ENCODE peak calls at places on chromosomes 5 and 9, in seven cellular contexts. Z is MM.1S, X is PC-3, T is GM23248, W is H9, A is mesenchymal stem cell, V is HepG2. Y is an unnamed sample.

GRCh38 chr9:127311239-127311741 is 46.7 kb downstream of the GARNL3 start:
- DNase-seq in A (peak; percentile 44), W (no peak), V (peak; percentile 30), T (peak; percentile 89), X (peak; percentile 86), Z (no peak), Y (peak; percentile 53)

GRCh38 chr9:80836013-80836412 is 853.3 kb downstream of the TLE1 start:
- DNase-seq in W (no peak), Z (no peak), X (peak; percentile 65), A (no peak), T (no peak), V (no peak), Y (no peak)

GRCh38 chr9:16023466-16023865 is 470.6 kb downstream of the CCDC171 start:
- DNase-seq in X (peak; percentile 79), V (no peak), A (no peak), T (peak; percentile 86), Z (no peak), W (no peak), Y (no peak)

GRCh38 chr5:179568731-179569130 is 18.4 kb downstream of the RUFY1 start:
- DNase-seq in T (no peak), V (no peak), W (no peak), A (peak; percentile 66), X (no peak), Z (no peak), Y (no peak)

GRCh38 chr9:91282292-91282691 is 79.4 kb downstream of the AUH start:
- DNase-seq in A (peak; percentile 44), W (no peak), Z (no peak), T (peak; percentile 70), X (peak; percentile 53), V (peak; percentile 3), Y (no peak)

GRCh38 chr5:17113174-17113941 is 104.1 kb upstream of the BASP1 start:
- DNase-seq in T (peak; percentile 88), Z (no peak), X (peak; percentile 39), W (no peak), A (peak; percentile 40), V (no peak), Y (no peak)

GRCh38 chr5:154107729-154108128 is 69.0 kb downstream of the MFAP3 start:
- DNase-seq in A (no peak), X (no peak), Z (no peak), V (no peak), W (peak; percentile 75), T (no peak), Y (no peak)

GRCh38 chr5:150297934-150298595 is 4.6 kb downstream of the ARSI start:
- DNase-seq in A (no peak), Z (no peak), V (no peak), X (no peak), T (no peak), W (no peak), Y (no peak)

GRCh38 chr5:115470921-115471320 is 73.7 kb downstream of the FEM1C start:
- DNase-seq in X (no peak), Z (no peak), T (peak; percentile 34), V (no peak), W (no peak), A (no peak), Y (no peak)

GRCh38 chr9:80885894-80886293 is 803.5 kb downstream of the TLE1 start:
- DNase-seq in Z (no peak), T (no peak), X (peak; percentile 13), W (peak; percentile 35), A (no peak), V (no peak), Y (peak; percentile 4)

GRCh38 chr9:73023025-73023541 is 70.2 kb upstream of the ALDH1A1 start:
- DNase-seq in W (peak; percentile 57), Z (peak; percentile 52), A (peak; percentile 71), X (peak; percentile 56), V (peak; percentile 75), T (peak; percentile 82), Y (peak; percentile 76)

GRCh38 chr5:140242099-140242498 is 60.8 kb downstream of the PFDN1 start:
- DNase-seq in Z (no peak), A (no peak), W (peak; percentile 54), T (peak; percentile 59), X (no peak), V (no peak), Y (no peak)

DNA sequence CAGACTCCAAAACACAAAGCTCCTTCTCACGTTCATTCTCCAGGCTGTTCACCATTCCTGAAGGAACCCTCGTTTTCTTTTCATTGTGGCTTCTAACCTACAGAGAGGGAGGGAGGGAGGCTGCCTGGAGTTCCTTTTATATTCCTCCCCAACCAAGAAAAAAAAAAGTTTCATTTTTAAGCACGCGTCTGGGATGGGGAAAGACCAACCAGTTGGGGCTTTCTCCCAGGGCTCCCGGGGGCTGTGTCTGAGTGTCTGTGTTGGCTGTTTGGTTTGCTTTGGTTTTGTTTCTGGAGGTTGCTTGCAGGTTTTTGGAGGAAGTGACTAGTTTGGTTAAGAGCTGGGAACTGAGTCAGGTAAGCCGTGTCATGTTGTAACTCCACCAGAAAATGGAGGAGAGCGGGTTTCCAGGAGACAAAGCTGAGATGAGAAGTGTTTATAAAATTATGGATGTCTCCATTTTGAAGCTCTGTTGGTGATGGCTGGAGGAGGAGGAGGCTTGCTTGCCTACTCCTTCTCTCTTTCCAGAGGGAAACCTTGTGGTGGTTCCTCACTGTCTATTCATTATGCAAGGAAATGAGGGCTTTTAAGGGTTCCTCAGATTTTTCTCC is 1.7 kb downstream of the ZNF462 start:
- DNase-seq in W (no peak), V (no peak), T (peak; percentile 56), X (peak; percentile 36), A (peak; percentile 67), Z (no peak), Y (peak; percentile 44)
- H2AFZ ChIP-seq in W (no peak overlapping the region), V (no peak overlapping the region), T (peak overlapping the region; percentile 90), X (peak overlapping the region; percentile 68), A (peak overlapping the region; percentile 8), Z (peak overlapping the region; percentile 87), Y (peak overlapping the region; percentile 62)

GRCh38 chr9:111548623-111549022 is 23.6 kb downstream of the ZNF483 start:
- DNase-seq in V (no peak), W (no peak), A (no peak), T (no peak), X (no peak), Z (no peak), Y (no peak)
- H3K9me3 ChIP-seq in V (peaks cover 66% of the 10 kb centered on the region), W (peaks cover 45% of the 10 kb centered on the region), A (peaks cover 100% of the 10 kb centered on the region), T (peaks cover 24% of the 10 kb centered on the region), X (peaks cover 60% of the 10 kb centered on the region), Z (no peaks in the 10 kb centered on the region), Y (peaks cover 29% of the 10 kb centered on the region)

DNA sequence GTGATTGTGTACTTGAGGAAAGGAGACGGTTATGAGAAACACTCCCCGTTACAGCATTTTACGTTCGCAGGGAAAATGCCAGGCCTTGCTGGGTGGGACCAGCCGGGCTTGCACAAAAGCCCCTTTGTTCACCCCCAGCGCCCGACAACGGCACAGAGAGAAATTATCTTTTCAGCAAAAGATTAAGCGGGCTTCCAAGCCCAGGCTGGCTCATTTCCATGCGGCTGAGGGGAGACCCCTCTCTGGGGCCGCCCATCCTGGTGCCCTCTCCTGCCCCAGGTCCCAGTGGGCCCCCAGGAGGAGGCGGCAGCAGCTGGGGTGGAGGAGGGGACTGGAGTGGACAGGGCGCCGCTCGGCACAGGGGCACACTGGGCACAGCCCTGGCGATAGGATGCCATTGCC is 50.8 kb upstream of the NOTCH1 start:
- DNase-seq in Z (no peak), V (peak; percentile 18), X (no peak), T (no peak), W (no peak), A (no peak), Y (no peak)
- H2AFZ ChIP-seq in Z (no peak overlapping the region), V (no peak overlapping the region), X (no peak overlapping the region), T (no peak overlapping the region), W (no peak overlapping the region), A (no peak overlapping the region), Y (no peak overlapping the region)

GRCh38 chr5:141403387-141403786 is 809 bp downstream of the PCDHGA9 start:
- DNase-seq in W (no peak), X (no peak), Z (no peak), A (no peak), V (no peak), T (no peak), Y (no peak)
- H3K9me3 ChIP-seq in W (peaks cover 29% of the 10 kb centered on the region), X (peaks cover 14% of the 10 kb centered on the region), Z (no peaks in the 10 kb centered on the region), A (peaks cover 54% of the 10 kb centered on the region), V (peaks cover 11% of the 10 kb centered on the region), T (no peaks in the 10 kb centered on the region), Y (peaks cover 16% of the 10 kb centered on the region)

DNA sequence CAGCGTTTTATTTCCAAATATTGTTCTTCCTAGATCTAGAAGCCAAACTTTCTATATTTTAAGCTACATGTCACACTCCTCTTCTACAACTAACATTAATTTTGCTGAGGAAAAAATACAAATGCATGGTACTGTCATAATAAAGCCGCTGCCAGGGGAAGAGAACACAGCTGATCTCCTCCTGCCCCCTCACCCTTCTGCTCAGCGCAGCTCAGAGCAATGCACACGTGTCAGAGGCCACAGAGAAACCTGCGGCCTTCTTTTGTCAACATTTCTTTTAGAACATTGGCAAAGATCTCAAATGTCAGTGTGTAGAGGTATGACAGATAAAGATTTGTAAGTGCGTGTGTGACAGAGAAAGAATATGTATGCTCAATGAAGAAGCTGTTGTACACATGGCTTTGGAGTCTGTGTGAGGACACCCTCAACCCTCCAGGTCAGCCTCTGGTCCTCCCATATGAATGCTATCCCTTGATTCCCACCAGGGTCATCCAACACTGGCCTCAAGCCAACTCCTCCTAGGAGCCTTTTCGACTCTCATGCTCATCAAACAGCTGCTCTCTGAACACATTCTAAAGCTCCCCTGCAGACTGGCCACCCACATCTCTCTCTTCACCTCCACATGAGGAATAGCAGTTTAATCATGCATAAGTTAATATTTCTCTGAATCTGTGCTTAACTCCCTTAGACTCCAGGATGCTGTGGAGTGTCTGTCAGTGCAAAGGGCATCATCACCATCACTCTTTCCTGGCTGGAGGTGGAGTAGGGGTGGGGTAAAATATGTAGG is 40.9 kb downstream of the TAS2R1 start:
- DNase-seq in V (no peak), T (no peak), X (no peak), A (no peak), W (no peak), Z (no peak), Y (no peak)
- H2AFZ ChIP-seq in V (no peak overlapping the region), T (no peak overlapping the region), X (no peak overlapping the region), A (no peak overlapping the region), W (no peak overlapping the region), Z (no peak overlapping the region), Y (no peak overlapping the region)

GRCh38 chr9:22227986-22228385 is 218.6 kb upstream of the DMRTA1 start:
- DNase-seq in W (no peak), Z (no peak), A (no peak), X (no peak), V (no peak), T (no peak), Y (no peak)

GRCh38 chr9:22228542-22228941 is 218.1 kb upstream of the DMRTA1 start:
- DNase-seq in Z (no peak), V (no peak), X (peak; percentile 33), W (no peak), T (peak; percentile 51), A (no peak), Y (no peak)

GRCh38 chr9:22232971-22233370 is 213.7 kb upstream of the DMRTA1 start:
- DNase-seq in T (no peak), W (no peak), Z (no peak), A (no peak), V (no peak), X (no peak), Y (no peak)

DNA sequence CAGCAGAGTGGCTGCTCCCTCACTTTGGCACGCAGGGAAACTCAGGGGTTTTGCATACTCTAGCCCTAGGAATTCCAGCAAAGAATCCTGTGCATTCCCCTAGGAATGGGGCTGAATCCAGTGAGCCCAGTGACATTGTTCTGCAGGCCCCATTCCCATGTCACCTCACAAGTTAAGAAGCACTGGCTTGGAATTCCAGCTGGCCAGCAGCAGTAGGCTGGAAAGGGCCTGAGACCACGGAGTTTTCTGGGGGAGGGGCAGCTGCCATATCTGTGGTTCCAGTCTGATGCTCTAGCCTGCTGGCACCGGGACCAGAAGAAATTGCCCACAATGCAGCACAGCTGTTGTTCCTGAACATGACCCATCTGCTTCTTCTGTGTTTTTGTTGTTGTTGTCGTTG is 217.6 kb upstream of the DMRTA1 start:
- DNase-seq in W (no peak), A (no peak), V (no peak), Z (no peak), T (no peak), X (no peak), Y (no peak)
- H3K9me3 ChIP-seq in W (no peaks in the 10 kb centered on the region), A (peaks cover 25% of the 10 kb centered on the region), V (no peaks in the 10 kb centered on the region), Z (no peaks in the 10 kb centered on the region), T (no peaks in the 10 kb centered on the region), X (no peaks in the 10 kb centered on the region), Y (no peaks in the 10 kb centered on the region)

Y was measured in hepatocyte.